ENCODE peak calls at places on chromosomes 13 and 19, in nine cellular contexts. One of them, this sample, is unnamed.

GRCh38 chr13:95212962-95213850 is 88.0 kb downstream of the ABCC4 start:
- DNase-seq in GM03348: no peak
- DNase-seq in stimulated activated CD4-positive, alpha-beta T cell treated with anti-CD3 and anti-CD28 coated beads, Interleukin-1b, Interleukin-23, amount 100 ng/mL, for 1 hour: no peak
- DNase-seq in WTC11: no peak
- DNase-seq in EL: no peak
- DNase-seq in HuH-7: no peak
- DNase-seq in renal cortical epithelial cell: peak; percentile 64
- DNase-seq in aorta: no peak
- DNase-seq in RCC 7860: no peak
- DNase-seq in this sample: no peak

GRCh38 chr13:20546559-20546958 is 20.4 kb upstream of the IFT88 start:
- DNase-seq in GM03348: no peak
- DNase-seq in aorta: no peak
- DNase-seq in HuH-7: no peak
- DNase-seq in renal cortical epithelial cell: peak; percentile 50
- DNase-seq in RCC 7860: no peak
- DNase-seq in EL: no peak
- DNase-seq in stimulated activated CD4-positive, alpha-beta T cell treated with anti-CD3 and anti-CD28 coated beads, Interleukin-1b, Interleukin-23, amount 100 ng/mL, for 1 hour: no peak
- DNase-seq in WTC11: no peak
- DNase-seq in this sample: no peak

GRCh38 chr19:12766051-12766521 is 9.3 kb downstream of the HOOK2 start:
- DNase-seq in aorta: peak; percentile 92
- DNase-seq in HuH-7: peak; percentile 91
- DNase-seq in RCC 7860: no peak
- DNase-seq in stimulated activated CD4-positive, alpha-beta T cell treated with anti-CD3 and anti-CD28 coated beads, Interleukin-1b, Interleukin-23, amount 100 ng/mL, for 1 hour: peak; percentile 57
- DNase-seq in WTC11: peak; percentile 89
- DNase-seq in EL: peak; percentile 83
- DNase-seq in GM03348: peak; percentile 90
- DNase-seq in renal cortical epithelial cell: no peak
- DNase-seq in this sample: peak; percentile 75

GRCh38 chr13:71303144-71303543 is 563.9 kb downstream of the DACH1 start:
- DNase-seq in WTC11: no peak
- DNase-seq in EL: no peak
- DNase-seq in GM03348: no peak
- DNase-seq in HuH-7: no peak
- DNase-seq in RCC 7860: no peak
- DNase-seq in aorta: no peak
- DNase-seq in stimulated activated CD4-positive, alpha-beta T cell treated with anti-CD3 and anti-CD28 coated beads, Interleukin-1b, Interleukin-23, amount 100 ng/mL, for 1 hour: no peak
- DNase-seq in renal cortical epithelial cell: no peak
- DNase-seq in this sample: no peak

GRCh38 chr13:44244288-44244687 is 129.3 kb upstream of the SERP2 start:
- DNase-seq in GM03348: no peak
- DNase-seq in renal cortical epithelial cell: peak; percentile 38
- DNase-seq in EL: no peak
- DNase-seq in RCC 7860: peak; percentile 69
- DNase-seq in HuH-7: no peak
- DNase-seq in WTC11: no peak
- DNase-seq in aorta: no peak
- DNase-seq in stimulated activated CD4-positive, alpha-beta T cell treated with anti-CD3 and anti-CD28 coated beads, Interleukin-1b, Interleukin-23, amount 100 ng/mL, for 1 hour: no peak
- DNase-seq in this sample: no peak

GRCh38 chr13:34935841-34936240 is 6.2 kb upstream of the NBEA start:
- DNase-seq in HuH-7: no peak
- DNase-seq in WTC11: no peak
- DNase-seq in EL: no peak
- DNase-seq in stimulated activated CD4-positive, alpha-beta T cell treated with anti-CD3 and anti-CD28 coated beads, Interleukin-1b, Interleukin-23, amount 100 ng/mL, for 1 hour: no peak
- DNase-seq in aorta: no peak
- DNase-seq in renal cortical epithelial cell: no peak
- DNase-seq in RCC 7860: no peak
- DNase-seq in GM03348: no peak
- DNase-seq in this sample: no peak

GRCh38 chr13:98768522-98768921 is 16.1 kb upstream of the SLC15A1 start:
- DNase-seq in EL: no peak
- DNase-seq in GM03348: no peak
- DNase-seq in HuH-7: no peak
- DNase-seq in stimulated activated CD4-positive, alpha-beta T cell treated with anti-CD3 and anti-CD28 coated beads, Interleukin-1b, Interleukin-23, amount 100 ng/mL, for 1 hour: no peak
- DNase-seq in renal cortical epithelial cell: no peak
- DNase-seq in aorta: no peak
- DNase-seq in WTC11: no peak
- DNase-seq in RCC 7860: no peak
- DNase-seq in this sample: no peak

GRCh38 chr13:29428310-29428991 is 167.0 kb downstream of the SLC7A1 start:
- DNase-seq in WTC11: peak; percentile 65
- DNase-seq in EL: peak; percentile 31
- DNase-seq in aorta: peak; percentile 78
- DNase-seq in GM03348: peak; percentile 81
- DNase-seq in RCC 7860: no peak
- DNase-seq in stimulated activated CD4-positive, alpha-beta T cell treated with anti-CD3 and anti-CD28 coated beads, Interleukin-1b, Interleukin-23, amount 100 ng/mL, for 1 hour: no peak
- DNase-seq in renal cortical epithelial cell: no peak
- DNase-seq in HuH-7: no peak
- DNase-seq in this sample: no peak

GRCh38 chr19:29001006-29001921 is 211.7 kb downstream of the UQCRFS1 start:
- DNase-seq in aorta: peak; percentile 22
- DNase-seq in GM03348: peak; percentile 31
- DNase-seq in EL: no peak
- DNase-seq in stimulated activated CD4-positive, alpha-beta T cell treated with anti-CD3 and anti-CD28 coated beads, Interleukin-1b, Interleukin-23, amount 100 ng/mL, for 1 hour: no peak
- DNase-seq in HuH-7: no peak
- DNase-seq in RCC 7860: no peak
- DNase-seq in renal cortical epithelial cell: peak; percentile 75
- DNase-seq in WTC11: no peak
- DNase-seq in this sample: no peak

GRCh38 chr13:40814803-40815202 is 25.4 kb downstream of the SLC25A15 start:
- DNase-seq in EL: no peak
- DNase-seq in RCC 7860: no peak
- DNase-seq in GM03348: no peak
- DNase-seq in HuH-7: no peak
- DNase-seq in renal cortical epithelial cell: no peak
- DNase-seq in aorta: no peak
- DNase-seq in WTC11: no peak
- DNase-seq in stimulated activated CD4-positive, alpha-beta T cell treated with anti-CD3 and anti-CD28 coated beads, Interleukin-1b, Interleukin-23, amount 100 ng/mL, for 1 hour: no peak
- DNase-seq in this sample: no peak

GRCh38 chr19:54434862-54435174 is 14.2 kb upstream of the LENG8 start:
- DNase-seq in aorta: no peak
- DNase-seq in EL: no peak
- DNase-seq in WTC11: no peak
- DNase-seq in stimulated activated CD4-positive, alpha-beta T cell treated with anti-CD3 and anti-CD28 coated beads, Interleukin-1b, Interleukin-23, amount 100 ng/mL, for 1 hour: no peak
- DNase-seq in renal cortical epithelial cell: no peak
- DNase-seq in GM03348: no peak
- DNase-seq in RCC 7860: no peak
- DNase-seq in HuH-7: no peak
- DNase-seq in this sample: no peak

GRCh38 chr13:41610426-41610825 is 153.1 kb downstream of the RGCC start:
- DNase-seq in stimulated activated CD4-positive, alpha-beta T cell treated with anti-CD3 and anti-CD28 coated beads, Interleukin-1b, Interleukin-23, amount 100 ng/mL, for 1 hour: no peak
- DNase-seq in WTC11: no peak
- DNase-seq in GM03348: peak; percentile 74
- DNase-seq in aorta: no peak
- DNase-seq in renal cortical epithelial cell: peak; percentile 52
- DNase-seq in HuH-7: no peak
- DNase-seq in EL: peak; percentile 47
- DNase-seq in RCC 7860: no peak
- DNase-seq in this sample: no peak

GRCh38 chr19:11019824-11020223 is 59.0 kb downstream of the SMARCA4 start:
- DNase-seq in HuH-7: no peak
- DNase-seq in RCC 7860: no peak
- DNase-seq in stimulated activated CD4-positive, alpha-beta T cell treated with anti-CD3 and anti-CD28 coated beads, Interleukin-1b, Interleukin-23, amount 100 ng/mL, for 1 hour: no peak
- DNase-seq in renal cortical epithelial cell: no peak
- DNase-seq in WTC11: no peak
- DNase-seq in GM03348: no peak
- DNase-seq in aorta: no peak
- DNase-seq in EL: no peak
- DNase-seq in this sample: no peak